ENCODE peak calls at places on chromosomes 12 and 14, in four cellular contexts. One of them, this sample, is unnamed. For H3K9me3, the result is how much of the 10 kb centered on the place peaks cover.

GRCh38 chr14:23430733-23431105 is 4.7 kb downstream of the MYH7 start:
- DNase-seq in SK-N-SH: peak
- DNase-seq in A549: no peak
- DNase-seq in stomach: no peak
- DNase-seq in this sample: peak

GRCh38 chr12:127293507-127294310 is 973.3 kb upstream of the TMEM132C start:
- DNase-seq in SK-N-SH: peak
- DNase-seq in stomach: peak
- DNase-seq in A549: peak
- DNase-seq in this sample: no peak

GRCh38 chr12:795305-795704 is 42.9 kb downstream of the WNK1 start:
- DNase-seq in stomach: no peak
- DNase-seq in A549: no peak
- DNase-seq in SK-N-SH: no peak
- DNase-seq in this sample: no peak

GRCh38 chr12:11307143-11307542 is 3.1 kb downstream of the PRB4 start:
- DNase-seq in A549: no peak
- DNase-seq in SK-N-SH: no peak
- DNase-seq in stomach: no peak
- DNase-seq in this sample: no peak

GRCh38 chr12:96400631-96401060 is 407 bp upstream of the CDK17 start:
- DNase-seq in SK-N-SH: no peak
- DNase-seq in A549: no peak
- DNase-seq in stomach: no peak
- DNase-seq in this sample: no peak

GRCh38 chr12:113068312-113068935 is 11.9 kb downstream of the DTX1 start:
- DNase-seq in A549: no peak
- DNase-seq in stomach: no peak
- DNase-seq in SK-N-SH: no peak
- DNase-seq in this sample: no peak

GRCh38 chr12:21831671-21832357 is 57.3 kb upstream of the KCNJ8 start:
- DNase-seq in SK-N-SH: no peak
- DNase-seq in stomach: no peak
- DNase-seq in A549: no peak
- DNase-seq in this sample: peak

GRCh38 chr14:99758121-99758871 is 34.9 kb upstream of the EML1 start:
- DNase-seq in SK-N-SH: no peak
- DNase-seq in A549: no peak
- DNase-seq in stomach: no peak
- DNase-seq in this sample: peak

GRCh38 chr14:105178069-105178867 is 2.8 kb downstream of the NUDT14 start:
- DNase-seq in stomach: no peak
- DNase-seq in SK-N-SH: no peak
- DNase-seq in A549: no peak
- DNase-seq in this sample: no peak

GRCh38 chr14:64717870-64718269 is 13.6 kb downstream of the PLEKHG3 start:
- DNase-seq in A549: no peak
- DNase-seq in SK-N-SH: no peak
- DNase-seq in stomach: no peak
- DNase-seq in this sample: peak

GRCh38 chr14:72894623-72895378 is 900 bp upstream of the DPF3 start:
- DNase-seq in A549: no peak
- DNase-seq in SK-N-SH: peak
- DNase-seq in stomach: no peak
- DNase-seq in this sample: no peak

GRCh38 chr14:65637780-65638179 is 225.2 kb downstream of the FUT8 start:
- DNase-seq in SK-N-SH: no peak
- DNase-seq in stomach: no peak
- DNase-seq in A549: no peak
- DNase-seq in this sample: no peak

GRCh38 chr14:37592288-37593274 is 2.5 kb downstream of the FOXA1 start:
- DNase-seq in stomach: no peak
- DNase-seq in A549: no peak
- DNase-seq in SK-N-SH: no peak
- DNase-seq in this sample: no peak

GRCh38 chr14:37594916-37595808 is at the start of the genes FOXA1 and TTC6:
- DNase-seq in stomach: peak
- DNase-seq in A549: peak
- DNase-seq in SK-N-SH: peak
- DNase-seq in this sample: no peak

GRCh38 chr14:37595809-37596595 is 573 bp downstream of the TTC6 start:
- DNase-seq in A549: peak
- DNase-seq in SK-N-SH: no peak
- DNase-seq in stomach: peak
- DNase-seq in this sample: no peak

GRCh38 chr14:37593496-37594237 is 1.4 kb downstream of the FOXA1 start:
- DNase-seq in SK-N-SH: no peak
- DNase-seq in stomach: no peak
- DNase-seq in A549: no peak
- DNase-seq in this sample: no peak

DNA sequence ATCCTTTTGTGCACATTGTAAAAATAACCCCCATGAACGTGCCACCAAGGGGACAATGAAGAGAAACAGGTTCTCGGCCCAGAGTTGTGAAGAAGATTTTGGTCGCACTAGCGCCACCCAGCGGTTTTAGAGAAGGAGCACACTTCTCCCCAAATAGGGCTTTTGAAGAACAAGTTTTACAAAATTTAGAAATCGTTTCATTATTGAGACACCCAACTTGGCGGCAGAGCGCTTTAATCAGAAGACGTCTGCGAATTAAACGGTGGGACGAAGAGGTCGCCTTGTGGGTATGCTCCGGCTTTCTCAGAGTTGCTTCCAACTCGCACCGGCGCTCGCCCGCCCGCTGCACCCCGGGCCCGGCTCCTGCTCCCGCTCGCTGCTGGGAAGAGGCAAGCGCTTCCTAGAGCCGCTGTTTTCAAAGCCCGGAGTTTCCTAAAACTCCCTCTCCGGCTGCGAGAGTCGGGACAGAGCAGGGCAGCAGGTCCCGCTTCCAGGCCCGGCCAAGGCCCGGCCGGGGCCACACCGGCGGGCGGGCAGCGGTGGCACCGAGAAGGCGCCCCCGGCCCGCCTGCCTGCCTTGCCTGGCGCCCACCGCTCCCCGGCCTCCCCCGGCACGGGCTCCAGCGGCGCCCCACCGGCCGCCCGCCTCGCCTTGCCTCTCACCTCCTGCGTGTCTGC is 672 bp downstream of the FOXA1 start:
- DNase-seq in stomach: peak
- DNase-seq in SK-N-SH: peak
- DNase-seq in A549: peak
- DNase-seq in this sample: no peak
- TF ChIP-seq CTCF in stomach: peak
- TF ChIP-seq CTCF in SK-N-SH: peak
- TF ChIP-seq CTCF in A549: peak
- TF ChIP-seq CTCF in this sample: no peak

DNA sequence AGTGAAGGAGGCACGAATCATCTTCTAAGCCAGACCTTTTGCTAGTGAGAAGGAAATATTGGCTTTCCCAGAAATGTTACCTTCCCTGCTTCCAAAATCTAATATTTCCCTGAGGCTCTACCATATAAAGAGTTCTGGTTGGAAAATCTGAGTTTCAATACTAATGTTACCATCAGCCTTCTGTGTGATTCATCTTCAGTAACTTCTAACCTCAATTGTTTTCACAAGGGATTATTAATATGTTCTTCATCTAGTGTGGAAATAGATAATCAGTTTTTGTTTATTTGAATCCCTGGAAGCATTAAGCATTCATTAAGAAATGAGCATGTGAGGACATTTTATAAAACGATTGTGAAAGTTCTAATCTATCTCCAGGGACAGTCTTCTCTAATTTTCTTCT is 720.9 kb downstream of the AACS start:
- DNase-seq in A549: no peak
- DNase-seq in SK-N-SH: no peak
- DNase-seq in stomach: no peak
- DNase-seq in this sample: no peak
- TF ChIP-seq EP300 in A549: no peak
- TF ChIP-seq EP300 in SK-N-SH: no peak
- TF ChIP-seq EP300 in stomach: no peak
- TF ChIP-seq EP300 in this sample: no peak

GRCh38 chr12:82481954-82482353 is 123.6 kb downstream of the METTL25 start:
- DNase-seq in stomach: no peak
- DNase-seq in A549: no peak
- DNase-seq in SK-N-SH: no peak
- DNase-seq in this sample: no peak

DNA sequence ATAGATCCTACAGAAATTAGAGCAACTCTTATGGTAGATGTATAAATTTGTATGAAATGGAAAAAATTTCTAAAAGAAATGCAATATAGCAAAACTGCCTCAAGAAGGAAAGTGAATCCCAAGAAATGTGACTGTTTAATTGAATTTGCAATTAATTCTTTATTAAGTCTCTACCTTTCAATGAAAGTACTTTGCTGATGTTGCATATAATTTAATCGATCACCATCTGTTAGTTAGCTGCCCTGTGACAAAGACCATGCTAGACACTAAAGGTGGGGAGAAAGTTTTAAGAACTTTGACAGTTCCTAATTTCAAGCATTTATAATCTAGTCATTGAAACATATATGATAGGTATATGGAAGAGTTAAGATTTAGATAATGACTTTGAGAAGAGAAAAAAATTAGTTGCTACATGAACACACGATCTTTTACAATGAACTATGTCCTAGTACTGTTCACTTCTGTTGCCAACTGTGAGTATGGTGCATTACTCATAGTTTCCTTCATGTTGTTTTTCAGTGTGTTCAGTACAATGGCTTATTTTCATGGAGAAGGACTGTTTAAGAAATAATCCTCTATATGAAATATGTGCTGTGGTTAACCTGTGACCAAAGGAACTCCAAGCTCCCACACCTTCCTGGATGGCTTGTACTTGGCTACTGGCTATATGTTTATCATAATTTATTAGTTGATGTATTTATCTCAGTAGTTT is 128.4 kb downstream of the METTL25 start:
- DNase-seq in stomach: no peak
- DNase-seq in A549: no peak
- DNase-seq in SK-N-SH: no peak
- DNase-seq in this sample: no peak
- H3K9me3 ChIP-seq in stomach: under half
- H3K9me3 ChIP-seq in A549: under half
- H3K9me3 ChIP-seq in SK-N-SH: under half
- H3K9me3 ChIP-seq in this sample: under half

DNA sequence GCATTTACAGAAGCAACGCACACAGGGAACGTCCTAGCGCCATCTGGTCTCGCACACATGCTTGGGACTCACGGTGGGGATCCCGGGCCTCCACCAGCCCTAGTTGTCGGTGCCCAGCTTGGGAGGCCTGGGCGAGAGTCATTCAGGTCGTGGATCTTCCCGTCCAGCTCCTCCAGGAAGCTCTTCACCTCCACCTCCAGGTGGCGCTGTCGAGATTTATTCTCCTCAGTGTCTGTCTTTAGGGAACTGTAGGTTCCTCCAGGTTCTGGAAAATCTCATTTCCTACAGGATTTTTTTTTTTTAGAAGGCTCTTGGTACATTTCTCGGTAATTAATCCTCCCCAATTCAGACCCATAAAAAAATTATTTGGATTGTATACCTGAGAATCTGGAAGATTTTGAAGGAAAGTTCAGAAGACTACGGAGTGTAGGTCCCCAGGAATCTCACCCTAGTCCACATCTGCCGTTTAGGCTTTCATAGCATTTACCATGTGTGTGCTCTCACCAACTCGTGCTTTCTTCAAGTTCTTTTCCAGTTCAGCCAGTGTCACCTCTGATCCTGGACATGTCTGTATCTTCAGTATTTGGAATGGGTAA is 910.0 kb downstream of the TMEM121 start:
- DNase-seq in SK-N-SH: no peak
- DNase-seq in A549: peak
- DNase-seq in stomach: no peak
- DNase-seq in this sample: no peak
- TF ChIP-seq CTCF in SK-N-SH: no peak
- TF ChIP-seq CTCF in A549: no peak
- TF ChIP-seq CTCF in stomach: no peak
- TF ChIP-seq CTCF in this sample: no peak

GRCh38 chr14:49585803-49586672 is at the start of gene RPS29:
- DNase-seq in SK-N-SH: peak
- DNase-seq in stomach: peak
- DNase-seq in A549: peak
- DNase-seq in this sample: peak
- TF ChIP-seq EP300 in SK-N-SH: peak
- TF ChIP-seq EP300 in stomach: no peak
- TF ChIP-seq EP300 in A549: no peak
- TF ChIP-seq EP300 in this sample: peak

GRCh38 chr14:28157289-28157869 is 609.2 kb upstream of the FOXG1 start:
- DNase-seq in stomach: no peak
- DNase-seq in SK-N-SH: no peak
- DNase-seq in A549: no peak
- DNase-seq in this sample: peak
- H3K9me3 ChIP-seq in stomach: under half
- H3K9me3 ChIP-seq in SK-N-SH: under half
- H3K9me3 ChIP-seq in A549: under half
- H3K9me3 ChIP-seq in this sample: under half

GRCh38 chr14:28779416-28779941 is 12.9 kb downstream of the FOXG1 start:
- DNase-seq in SK-N-SH: no peak
- DNase-seq in A549: no peak
- DNase-seq in stomach: no peak
- DNase-seq in this sample: no peak
- TF ChIP-seq CTCF in SK-N-SH: no peak
- TF ChIP-seq CTCF in A549: no peak
- TF ChIP-seq CTCF in stomach: no peak
- TF ChIP-seq CTCF in this sample: no peak

GRCh38 chr14:69959136-69959535 is 79.9 kb downstream of the SMOC1 start:
- DNase-seq in stomach: no peak
- DNase-seq in SK-N-SH: no peak
- DNase-seq in A549: no peak
- DNase-seq in this sample: no peak

GRCh38 chr14:69964841-69965240 is 85.6 kb downstream of the SMOC1 start:
- DNase-seq in SK-N-SH: no peak
- DNase-seq in A549: no peak
- DNase-seq in stomach: no peak
- DNase-seq in this sample: no peak

GRCh38 chr14:69957986-69958385 is 78.8 kb downstream of the SMOC1 start:
- DNase-seq in SK-N-SH: no peak
- DNase-seq in A549: no peak
- DNase-seq in stomach: no peak
- DNase-seq in this sample: no peak

GRCh38 chr14:69968151-69968550 is 88.9 kb downstream of the SMOC1 start:
- DNase-seq in A549: no peak
- DNase-seq in stomach: no peak
- DNase-seq in SK-N-SH: no peak
- DNase-seq in this sample: no peak

DNA sequence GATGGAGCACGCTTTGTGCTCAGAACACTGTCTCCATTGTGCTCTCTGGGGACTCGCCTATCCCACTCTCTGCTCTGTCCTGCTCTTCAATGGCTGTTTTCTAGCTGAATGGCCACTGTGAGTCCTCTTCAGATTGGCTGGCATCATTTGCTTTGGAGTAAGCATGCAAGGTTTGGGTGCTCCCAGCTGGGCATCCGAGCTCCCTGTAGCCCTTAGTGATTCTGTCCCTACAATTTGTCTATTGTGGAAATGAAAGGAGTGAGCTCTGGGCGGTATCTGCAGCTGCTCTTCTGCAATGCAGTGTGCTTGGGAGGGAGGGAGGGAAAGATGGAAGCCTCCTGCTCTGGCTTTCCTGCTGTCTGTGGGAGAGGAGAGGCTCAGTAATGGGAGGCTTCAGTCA is 84.8 kb downstream of the SMOC1 start:
- DNase-seq in SK-N-SH: no peak
- DNase-seq in A549: no peak
- DNase-seq in stomach: no peak
- DNase-seq in this sample: no peak
- TF ChIP-seq EP300 in SK-N-SH: no peak
- TF ChIP-seq EP300 in A549: no peak
- TF ChIP-seq EP300 in stomach: no peak
- TF ChIP-seq EP300 in this sample: no peak

GRCh38 chr12:83346333-83346732 is 659.6 kb downstream of the TMTC2 start:
- DNase-seq in A549: no peak
- DNase-seq in SK-N-SH: no peak
- DNase-seq in stomach: no peak
- DNase-seq in this sample: no peak
- H3K9me3 ChIP-seq in A549: under half
- H3K9me3 ChIP-seq in SK-N-SH: under half
- H3K9me3 ChIP-seq in stomach: under half
- H3K9me3 ChIP-seq in this sample: under half

This sample was measured in sigmoid colon.